ENCODE peak calls at places on chromosomes 13 and 19, in five cellular contexts. B, Z, R, W and X are unnamed samples.

GRCh38 chr13:86447479-86447878 is 648.3 kb upstream of the SLITRK6 start:
- DNase-seq in B (no peak), Z (no peak), R (no peak), W (no peak), X (no peak)

GRCh38 chr19:37999309-38000213 is 92.6 kb downstream of the SIPA1L3 start:
- DNase-seq in B (no peak), Z (no peak), R (no peak), W (no peak), X (peak; percentile 87)

GRCh38 chr19:11769995-11770394 is 3.2 kb downstream of the ZNF441 start:
- DNase-seq in B (no peak), Z (no peak), R (no peak), W (no peak), X (no peak)

GRCh38 chr19:39870171-39870971 is 24.2 kb upstream of the FBL start:
- DNase-seq in B (no peak), Z (peak; percentile 86), R (no peak), W (no peak), X (no peak)

GRCh38 chr13:40547545-40548322 is 118.7 kb downstream of the FOXO1 start:
- DNase-seq in B (no peak), Z (no peak), R (no peak), W (no peak), X (no peak)

GRCh38 chr19:28331596-28331995 is 881.4 kb downstream of the UQCRFS1 start:
- DNase-seq in B (no peak), Z (no peak), R (no peak), W (no peak), X (no peak)

GRCh38 chr19:46618670-46619231 is 6.1 kb downstream of the PTGIR start:
- DNase-seq in B (no peak), Z (no peak), R (no peak), W (no peak), X (no peak)

GRCh38 chr13:102642475-102642874 is 45.7 kb downstream of the TPP2 start:
- DNase-seq in B (no peak), Z (no peak), R (no peak), W (no peak), X (no peak)

GRCh38 chr19:51887522-51888498 is at the start of gene ZNF577:
- DNase-seq in B (peak; percentile 92), Z (no peak), R (peak; percentile 31), W (peak; percentile 73), X (peak; percentile 68)

GRCh38 chr13:50072676-50073075 is 57.4 kb downstream of the KCNRG start:
- DNase-seq in B (no peak), Z (no peak), R (no peak), W (no peak), X (no peak)

GRCh38 chr13:37791699-37792098 is 77.9 kb downstream of the TRPC4 start:
- DNase-seq in B (no peak), Z (no peak), R (no peak), W (no peak), X (no peak)

GRCh38 chr13:48890386-48890785 is 85.3 kb upstream of the FNDC3A start:
- DNase-seq in B (no peak), Z (no peak), R (no peak), W (no peak), X (no peak)

GRCh38 chr13:114053026-114053425 is 79.2 kb upstream of the C13orf46 start:
- DNase-seq in B (no peak), Z (no peak), R (no peak), W (no peak), X (no peak)

GRCh38 chr19:17205237-17206140 is 9.7 kb upstream of the USE1 start:
- DNase-seq in B (peak; percentile 68), Z (peak; percentile 9), R (peak; percentile 38), W (peak; percentile 37), X (peak; percentile 22)